ENCODE peak calls at places on chromosome 11, in nine cellular contexts. One of them, this sample, is unnamed.

GRCh38 chr11:69102732-69103615 is 52.8 kb upstream of the SMIM38 start:
- DNase-seq in epithelial cell of proximal tubule: no peak
- DNase-seq in GM20000: no peak
- DNase-seq in SIG-M5: no peak
- DNase-seq in stimulated activated CD8-positive, alpha-beta memory T cell treated with anti-CD3 and anti-CD28 coated beads, Interleukin-4, amount 100 ng/mL, for 1 hour: no peak
- DNase-seq in GM04503: no peak
- DNase-seq in NCI-H2171 treated with DMSO at 0.1 percent for 48 hours: peak
- DNase-seq in coronary artery: no peak
- DNase-seq in activated naive CD8-positive, alpha-beta T cell treated with anti-CD3 and anti-CD28 coated beads, Interleukin-2, amount 50 U/mL, for 16 hours: no peak
- DNase-seq in this sample: peak

GRCh38 chr11:21460082-21460481 is 732.8 kb upstream of the ANO5 start:
- DNase-seq in SIG-M5: no peak
- DNase-seq in coronary artery: no peak
- DNase-seq in stimulated activated CD8-positive, alpha-beta memory T cell treated with anti-CD3 and anti-CD28 coated beads, Interleukin-4, amount 100 ng/mL, for 1 hour: no peak
- DNase-seq in GM04503: no peak
- DNase-seq in NCI-H2171 treated with DMSO at 0.1 percent for 48 hours: no peak
- DNase-seq in GM20000: no peak
- DNase-seq in epithelial cell of proximal tubule: no peak
- DNase-seq in activated naive CD8-positive, alpha-beta T cell treated with anti-CD3 and anti-CD28 coated beads, Interleukin-2, amount 50 U/mL, for 16 hours: no peak
- DNase-seq in this sample: peak

GRCh38 chr11:106493751-106494150 is 416.3 kb downstream of the AASDHPPT start:
- DNase-seq in SIG-M5: no peak
- DNase-seq in coronary artery: no peak
- DNase-seq in activated naive CD8-positive, alpha-beta T cell treated with anti-CD3 and anti-CD28 coated beads, Interleukin-2, amount 50 U/mL, for 16 hours: no peak
- DNase-seq in NCI-H2171 treated with DMSO at 0.1 percent for 48 hours: no peak
- DNase-seq in GM04503: no peak
- DNase-seq in GM20000: no peak
- DNase-seq in stimulated activated CD8-positive, alpha-beta memory T cell treated with anti-CD3 and anti-CD28 coated beads, Interleukin-4, amount 100 ng/mL, for 1 hour: no peak
- DNase-seq in epithelial cell of proximal tubule: no peak
- DNase-seq in this sample: no peak

GRCh38 chr11:112162761-112163669 is 879 bp downstream of the IL18 start:
- DNase-seq in GM04503: no peak
- DNase-seq in GM20000: no peak
- DNase-seq in stimulated activated CD8-positive, alpha-beta memory T cell treated with anti-CD3 and anti-CD28 coated beads, Interleukin-4, amount 100 ng/mL, for 1 hour: no peak
- DNase-seq in coronary artery: no peak
- DNase-seq in activated naive CD8-positive, alpha-beta T cell treated with anti-CD3 and anti-CD28 coated beads, Interleukin-2, amount 50 U/mL, for 16 hours: no peak
- DNase-seq in NCI-H2171 treated with DMSO at 0.1 percent for 48 hours: no peak
- DNase-seq in SIG-M5: no peak
- DNase-seq in epithelial cell of proximal tubule: no peak
- DNase-seq in this sample: no peak

GRCh38 chr11:110912437-110912836 is 200.2 kb upstream of the ARHGAP20 start:
- DNase-seq in GM20000: no peak
- DNase-seq in NCI-H2171 treated with DMSO at 0.1 percent for 48 hours: no peak
- DNase-seq in activated naive CD8-positive, alpha-beta T cell treated with anti-CD3 and anti-CD28 coated beads, Interleukin-2, amount 50 U/mL, for 16 hours: no peak
- DNase-seq in GM04503: no peak
- DNase-seq in SIG-M5: no peak
- DNase-seq in stimulated activated CD8-positive, alpha-beta memory T cell treated with anti-CD3 and anti-CD28 coated beads, Interleukin-4, amount 100 ng/mL, for 1 hour: no peak
- DNase-seq in epithelial cell of proximal tubule: no peak
- DNase-seq in coronary artery: no peak
- DNase-seq in this sample: no peak

GRCh38 chr11:35030716-35031213 is 108.2 kb upstream of the CD44 start:
- DNase-seq in NCI-H2171 treated with DMSO at 0.1 percent for 48 hours: no peak
- DNase-seq in epithelial cell of proximal tubule: peak
- DNase-seq in GM04503: peak
- DNase-seq in activated naive CD8-positive, alpha-beta T cell treated with anti-CD3 and anti-CD28 coated beads, Interleukin-2, amount 50 U/mL, for 16 hours: no peak
- DNase-seq in SIG-M5: peak
- DNase-seq in GM20000: no peak
- DNase-seq in stimulated activated CD8-positive, alpha-beta memory T cell treated with anti-CD3 and anti-CD28 coated beads, Interleukin-4, amount 100 ng/mL, for 1 hour: no peak
- DNase-seq in coronary artery: peak
- DNase-seq in this sample: peak

GRCh38 chr11:29251738-29252137 is 765.1 kb downstream of the KCNA4 start:
- DNase-seq in stimulated activated CD8-positive, alpha-beta memory T cell treated with anti-CD3 and anti-CD28 coated beads, Interleukin-4, amount 100 ng/mL, for 1 hour: no peak
- DNase-seq in activated naive CD8-positive, alpha-beta T cell treated with anti-CD3 and anti-CD28 coated beads, Interleukin-2, amount 50 U/mL, for 16 hours: no peak
- DNase-seq in GM20000: no peak
- DNase-seq in SIG-M5: no peak
- DNase-seq in coronary artery: no peak
- DNase-seq in NCI-H2171 treated with DMSO at 0.1 percent for 48 hours: no peak
- DNase-seq in epithelial cell of proximal tubule: no peak
- DNase-seq in GM04503: no peak
- DNase-seq in this sample: no peak

GRCh38 chr11:134229131-134229790 is 4.8 kb downstream of the VPS26B start:
- DNase-seq in GM04503: no peak
- DNase-seq in activated naive CD8-positive, alpha-beta T cell treated with anti-CD3 and anti-CD28 coated beads, Interleukin-2, amount 50 U/mL, for 16 hours: no peak
- DNase-seq in stimulated activated CD8-positive, alpha-beta memory T cell treated with anti-CD3 and anti-CD28 coated beads, Interleukin-4, amount 100 ng/mL, for 1 hour: no peak
- DNase-seq in SIG-M5: no peak
- DNase-seq in GM20000: no peak
- DNase-seq in NCI-H2171 treated with DMSO at 0.1 percent for 48 hours: no peak
- DNase-seq in coronary artery: no peak
- DNase-seq in epithelial cell of proximal tubule: no peak
- DNase-seq in this sample: no peak

GRCh38 chr11:73520358-73521061 is 77.4 kb downstream of the FAM168A start:
- DNase-seq in SIG-M5: no peak
- DNase-seq in NCI-H2171 treated with DMSO at 0.1 percent for 48 hours: peak
- DNase-seq in GM20000: peak
- DNase-seq in stimulated activated CD8-positive, alpha-beta memory T cell treated with anti-CD3 and anti-CD28 coated beads, Interleukin-4, amount 100 ng/mL, for 1 hour: no peak
- DNase-seq in activated naive CD8-positive, alpha-beta T cell treated with anti-CD3 and anti-CD28 coated beads, Interleukin-2, amount 50 U/mL, for 16 hours: no peak
- DNase-seq in GM04503: no peak
- DNase-seq in coronary artery: no peak
- DNase-seq in epithelial cell of proximal tubule: no peak
- DNase-seq in this sample: no peak

GRCh38 chr11:34316347-34317037 is 41.3 kb downstream of the ABTB2 start:
- DNase-seq in epithelial cell of proximal tubule: no peak
- DNase-seq in coronary artery: no peak
- DNase-seq in activated naive CD8-positive, alpha-beta T cell treated with anti-CD3 and anti-CD28 coated beads, Interleukin-2, amount 50 U/mL, for 16 hours: no peak
- DNase-seq in stimulated activated CD8-positive, alpha-beta memory T cell treated with anti-CD3 and anti-CD28 coated beads, Interleukin-4, amount 100 ng/mL, for 1 hour: no peak
- DNase-seq in GM04503: no peak
- DNase-seq in NCI-H2171 treated with DMSO at 0.1 percent for 48 hours: no peak
- DNase-seq in SIG-M5: no peak
- DNase-seq in GM20000: no peak
- DNase-seq in this sample: peak

GRCh38 chr11:110119317-110119716 is 26.1 kb downstream of the ZC3H12C start:
- DNase-seq in NCI-H2171 treated with DMSO at 0.1 percent for 48 hours: no peak
- DNase-seq in GM20000: no peak
- DNase-seq in SIG-M5: no peak
- DNase-seq in coronary artery: no peak
- DNase-seq in epithelial cell of proximal tubule: no peak
- DNase-seq in stimulated activated CD8-positive, alpha-beta memory T cell treated with anti-CD3 and anti-CD28 coated beads, Interleukin-4, amount 100 ng/mL, for 1 hour: no peak
- DNase-seq in GM04503: no peak
- DNase-seq in activated naive CD8-positive, alpha-beta T cell treated with anti-CD3 and anti-CD28 coated beads, Interleukin-2, amount 50 U/mL, for 16 hours: no peak
- DNase-seq in this sample: no peak

GRCh38 chr11:47466701-47467250 is 17.8 kb upstream of the RAPSN start:
- DNase-seq in GM20000: no peak
- DNase-seq in stimulated activated CD8-positive, alpha-beta memory T cell treated with anti-CD3 and anti-CD28 coated beads, Interleukin-4, amount 100 ng/mL, for 1 hour: no peak
- DNase-seq in epithelial cell of proximal tubule: no peak
- DNase-seq in GM04503: no peak
- DNase-seq in coronary artery: no peak
- DNase-seq in SIG-M5: no peak
- DNase-seq in activated naive CD8-positive, alpha-beta T cell treated with anti-CD3 and anti-CD28 coated beads, Interleukin-2, amount 50 U/mL, for 16 hours: no peak
- DNase-seq in NCI-H2171 treated with DMSO at 0.1 percent for 48 hours: peak
- DNase-seq in this sample: no peak

GRCh38 chr11:103601230-103601846 is 435.1 kb upstream of the DDI1 start:
- DNase-seq in stimulated activated CD8-positive, alpha-beta memory T cell treated with anti-CD3 and anti-CD28 coated beads, Interleukin-4, amount 100 ng/mL, for 1 hour: no peak
- DNase-seq in GM20000: peak
- DNase-seq in coronary artery: no peak
- DNase-seq in epithelial cell of proximal tubule: no peak
- DNase-seq in activated naive CD8-positive, alpha-beta T cell treated with anti-CD3 and anti-CD28 coated beads, Interleukin-2, amount 50 U/mL, for 16 hours: no peak
- DNase-seq in SIG-M5: peak
- DNase-seq in GM04503: no peak
- DNase-seq in NCI-H2171 treated with DMSO at 0.1 percent for 48 hours: peak
- DNase-seq in this sample: peak

GRCh38 chr11:64321533-64321932 is 3.6 kb downstream of the PRDX5 start:
- DNase-seq in GM20000: no peak
- DNase-seq in GM04503: no peak
- DNase-seq in activated naive CD8-positive, alpha-beta T cell treated with anti-CD3 and anti-CD28 coated beads, Interleukin-2, amount 50 U/mL, for 16 hours: no peak
- DNase-seq in stimulated activated CD8-positive, alpha-beta memory T cell treated with anti-CD3 and anti-CD28 coated beads, Interleukin-4, amount 100 ng/mL, for 1 hour: no peak
- DNase-seq in SIG-M5: no peak
- DNase-seq in NCI-H2171 treated with DMSO at 0.1 percent for 48 hours: peak
- DNase-seq in coronary artery: no peak
- DNase-seq in epithelial cell of proximal tubule: no peak
- DNase-seq in this sample: peak

GRCh38 chr11:102971766-102972165 is 16.2 kb upstream of the MMP13 start:
- DNase-seq in epithelial cell of proximal tubule: no peak
- DNase-seq in GM04503: peak
- DNase-seq in GM20000: no peak
- DNase-seq in stimulated activated CD8-positive, alpha-beta memory T cell treated with anti-CD3 and anti-CD28 coated beads, Interleukin-4, amount 100 ng/mL, for 1 hour: no peak
- DNase-seq in coronary artery: no peak
- DNase-seq in SIG-M5: no peak
- DNase-seq in NCI-H2171 treated with DMSO at 0.1 percent for 48 hours: no peak
- DNase-seq in activated naive CD8-positive, alpha-beta T cell treated with anti-CD3 and anti-CD28 coated beads, Interleukin-2, amount 50 U/mL, for 16 hours: no peak
- DNase-seq in this sample: no peak

GRCh38 chr11:31725176-31725575 is 85.9 kb downstream of the PAX6 start:
- DNase-seq in SIG-M5: no peak
- DNase-seq in epithelial cell of proximal tubule: no peak
- DNase-seq in coronary artery: no peak
- DNase-seq in GM04503: peak
- DNase-seq in activated naive CD8-positive, alpha-beta T cell treated with anti-CD3 and anti-CD28 coated beads, Interleukin-2, amount 50 U/mL, for 16 hours: no peak
- DNase-seq in GM20000: no peak
- DNase-seq in stimulated activated CD8-positive, alpha-beta memory T cell treated with anti-CD3 and anti-CD28 coated beads, Interleukin-4, amount 100 ng/mL, for 1 hour: no peak
- DNase-seq in NCI-H2171 treated with DMSO at 0.1 percent for 48 hours: no peak
- DNase-seq in this sample: peak

GRCh38 chr11:108206171-108206570 is 16.3 kb downstream of the NPAT start:
- DNase-seq in activated naive CD8-positive, alpha-beta T cell treated with anti-CD3 and anti-CD28 coated beads, Interleukin-2, amount 50 U/mL, for 16 hours: no peak
- DNase-seq in SIG-M5: no peak
- DNase-seq in NCI-H2171 treated with DMSO at 0.1 percent for 48 hours: no peak
- DNase-seq in GM20000: no peak
- DNase-seq in stimulated activated CD8-positive, alpha-beta memory T cell treated with anti-CD3 and anti-CD28 coated beads, Interleukin-4, amount 100 ng/mL, for 1 hour: no peak
- DNase-seq in coronary artery: no peak
- DNase-seq in epithelial cell of proximal tubule: no peak
- DNase-seq in GM04503: no peak
- DNase-seq in this sample: no peak

GRCh38 chr11:65546217-65546958 is 11.8 kb downstream of the LTBP3 start:
- DNase-seq in NCI-H2171 treated with DMSO at 0.1 percent for 48 hours: peak
- DNase-seq in GM20000: peak
- DNase-seq in stimulated activated CD8-positive, alpha-beta memory T cell treated with anti-CD3 and anti-CD28 coated beads, Interleukin-4, amount 100 ng/mL, for 1 hour: peak
- DNase-seq in coronary artery: no peak
- DNase-seq in GM04503: no peak
- DNase-seq in activated naive CD8-positive, alpha-beta T cell treated with anti-CD3 and anti-CD28 coated beads, Interleukin-2, amount 50 U/mL, for 16 hours: peak
- DNase-seq in SIG-M5: no peak
- DNase-seq in epithelial cell of proximal tubule: no peak
- DNase-seq in this sample: peak

GRCh38 chr11:19441752-19442553 is 201.2 kb upstream of the E2F8 start:
- DNase-seq in stimulated activated CD8-positive, alpha-beta memory T cell treated with anti-CD3 and anti-CD28 coated beads, Interleukin-4, amount 100 ng/mL, for 1 hour: no peak
- DNase-seq in SIG-M5: no peak
- DNase-seq in GM04503: peak
- DNase-seq in activated naive CD8-positive, alpha-beta T cell treated with anti-CD3 and anti-CD28 coated beads, Interleukin-2, amount 50 U/mL, for 16 hours: no peak
- DNase-seq in GM20000: peak
- DNase-seq in epithelial cell of proximal tubule: peak
- DNase-seq in NCI-H2171 treated with DMSO at 0.1 percent for 48 hours: no peak
- DNase-seq in coronary artery: no peak
- DNase-seq in this sample: peak

GRCh38 chr11:73752216-73752867 is 8.5 kb downstream of the RAB6A start:
- DNase-seq in NCI-H2171 treated with DMSO at 0.1 percent for 48 hours: no peak
- DNase-seq in GM04503: no peak
- DNase-seq in activated naive CD8-positive, alpha-beta T cell treated with anti-CD3 and anti-CD28 coated beads, Interleukin-2, amount 50 U/mL, for 16 hours: no peak
- DNase-seq in stimulated activated CD8-positive, alpha-beta memory T cell treated with anti-CD3 and anti-CD28 coated beads, Interleukin-4, amount 100 ng/mL, for 1 hour: no peak
- DNase-seq in SIG-M5: no peak
- DNase-seq in coronary artery: no peak
- DNase-seq in GM20000: no peak
- DNase-seq in epithelial cell of proximal tubule: no peak
- DNase-seq in this sample: peak

GRCh38 chr11:63918576-63919171 is 1.7 kb upstream of the RCOR2 start:
- DNase-seq in epithelial cell of proximal tubule: no peak
- DNase-seq in SIG-M5: no peak
- DNase-seq in coronary artery: no peak
- DNase-seq in stimulated activated CD8-positive, alpha-beta memory T cell treated with anti-CD3 and anti-CD28 coated beads, Interleukin-4, amount 100 ng/mL, for 1 hour: no peak
- DNase-seq in activated naive CD8-positive, alpha-beta T cell treated with anti-CD3 and anti-CD28 coated beads, Interleukin-2, amount 50 U/mL, for 16 hours: no peak
- DNase-seq in GM04503: no peak
- DNase-seq in NCI-H2171 treated with DMSO at 0.1 percent for 48 hours: peak
- DNase-seq in GM20000: peak
- DNase-seq in this sample: no peak

GRCh38 chr11:111735262-111736116 is 30.7 kb downstream of the PPP2R1B start:
- DNase-seq in epithelial cell of proximal tubule: peak
- DNase-seq in GM04503: peak
- DNase-seq in coronary artery: peak
- DNase-seq in activated naive CD8-positive, alpha-beta T cell treated with anti-CD3 and anti-CD28 coated beads, Interleukin-2, amount 50 U/mL, for 16 hours: no peak
- DNase-seq in GM20000: no peak
- DNase-seq in NCI-H2171 treated with DMSO at 0.1 percent for 48 hours: peak
- DNase-seq in SIG-M5: no peak
- DNase-seq in stimulated activated CD8-positive, alpha-beta memory T cell treated with anti-CD3 and anti-CD28 coated beads, Interleukin-4, amount 100 ng/mL, for 1 hour: no peak
- DNase-seq in this sample: peak

GRCh38 chr11:2377511-2378443 is 667 bp downstream of the CD81 start:
- DNase-seq in SIG-M5: no peak
- DNase-seq in stimulated activated CD8-positive, alpha-beta memory T cell treated with anti-CD3 and anti-CD28 coated beads, Interleukin-4, amount 100 ng/mL, for 1 hour: no peak
- DNase-seq in GM04503: no peak
- DNase-seq in activated naive CD8-positive, alpha-beta T cell treated with anti-CD3 and anti-CD28 coated beads, Interleukin-2, amount 50 U/mL, for 16 hours: peak
- DNase-seq in GM20000: peak
- DNase-seq in epithelial cell of proximal tubule: no peak
- DNase-seq in coronary artery: no peak
- DNase-seq in NCI-H2171 treated with DMSO at 0.1 percent for 48 hours: no peak
- DNase-seq in this sample: peak

GRCh38 chr11:2294340-2295290 is 7.1 kb downstream of the C11orf21 start:
- DNase-seq in activated naive CD8-positive, alpha-beta T cell treated with anti-CD3 and anti-CD28 coated beads, Interleukin-2, amount 50 U/mL, for 16 hours: no peak
- DNase-seq in stimulated activated CD8-positive, alpha-beta memory T cell treated with anti-CD3 and anti-CD28 coated beads, Interleukin-4, amount 100 ng/mL, for 1 hour: no peak
- DNase-seq in SIG-M5: no peak
- DNase-seq in coronary artery: peak
- DNase-seq in NCI-H2171 treated with DMSO at 0.1 percent for 48 hours: no peak
- DNase-seq in epithelial cell of proximal tubule: no peak
- DNase-seq in GM20000: no peak
- DNase-seq in GM04503: no peak
- DNase-seq in this sample: no peak

GRCh38 chr11:117843666-117844484 is 19.3 kb upstream of the FXYD2 start:
- DNase-seq in NCI-H2171 treated with DMSO at 0.1 percent for 48 hours: peak
- DNase-seq in GM04503: peak
- DNase-seq in activated naive CD8-positive, alpha-beta T cell treated with anti-CD3 and anti-CD28 coated beads, Interleukin-2, amount 50 U/mL, for 16 hours: peak
- DNase-seq in SIG-M5: no peak
- DNase-seq in epithelial cell of proximal tubule: no peak
- DNase-seq in stimulated activated CD8-positive, alpha-beta memory T cell treated with anti-CD3 and anti-CD28 coated beads, Interleukin-4, amount 100 ng/mL, for 1 hour: peak
- DNase-seq in coronary artery: peak
- DNase-seq in GM20000: peak
- DNase-seq in this sample: peak

GRCh38 chr11:10451399-10452116 is 3.5 kb upstream of the AMPD3 start:
- DNase-seq in GM20000: no peak
- DNase-seq in SIG-M5: no peak
- DNase-seq in GM04503: no peak
- DNase-seq in epithelial cell of proximal tubule: no peak
- DNase-seq in NCI-H2171 treated with DMSO at 0.1 percent for 48 hours: peak
- DNase-seq in stimulated activated CD8-positive, alpha-beta memory T cell treated with anti-CD3 and anti-CD28 coated beads, Interleukin-4, amount 100 ng/mL, for 1 hour: no peak
- DNase-seq in coronary artery: no peak
- DNase-seq in activated naive CD8-positive, alpha-beta T cell treated with anti-CD3 and anti-CD28 coated beads, Interleukin-2, amount 50 U/mL, for 16 hours: no peak
- DNase-seq in this sample: no peak

GRCh38 chr11:61140416-61140815 is 20.8 kb downstream of the VPS37C start:
- DNase-seq in activated naive CD8-positive, alpha-beta T cell treated with anti-CD3 and anti-CD28 coated beads, Interleukin-2, amount 50 U/mL, for 16 hours: no peak
- DNase-seq in stimulated activated CD8-positive, alpha-beta memory T cell treated with anti-CD3 and anti-CD28 coated beads, Interleukin-4, amount 100 ng/mL, for 1 hour: no peak
- DNase-seq in NCI-H2171 treated with DMSO at 0.1 percent for 48 hours: no peak
- DNase-seq in coronary artery: no peak
- DNase-seq in SIG-M5: no peak
- DNase-seq in epithelial cell of proximal tubule: no peak
- DNase-seq in GM04503: no peak
- DNase-seq in GM20000: no peak
- DNase-seq in this sample: no peak

GRCh38 chr11:128830836-128831780 is 36.0 kb downstream of the KCNJ1 start:
- DNase-seq in GM20000: peak
- DNase-seq in GM04503: peak
- DNase-seq in NCI-H2171 treated with DMSO at 0.1 percent for 48 hours: peak
- DNase-seq in activated naive CD8-positive, alpha-beta T cell treated with anti-CD3 and anti-CD28 coated beads, Interleukin-2, amount 50 U/mL, for 16 hours: peak
- DNase-seq in epithelial cell of proximal tubule: peak
- DNase-seq in coronary artery: peak
- DNase-seq in stimulated activated CD8-positive, alpha-beta memory T cell treated with anti-CD3 and anti-CD28 coated beads, Interleukin-4, amount 100 ng/mL, for 1 hour: peak
- DNase-seq in SIG-M5: peak
- DNase-seq in this sample: peak

GRCh38 chr11:119417726-119418540 is 5.0 kb downstream of the THY1 start:
- DNase-seq in NCI-H2171 treated with DMSO at 0.1 percent for 48 hours: no peak
- DNase-seq in GM20000: no peak
- DNase-seq in epithelial cell of proximal tubule: peak
- DNase-seq in coronary artery: no peak
- DNase-seq in SIG-M5: no peak
- DNase-seq in GM04503: peak
- DNase-seq in stimulated activated CD8-positive, alpha-beta memory T cell treated with anti-CD3 and anti-CD28 coated beads, Interleukin-4, amount 100 ng/mL, for 1 hour: no peak
- DNase-seq in activated naive CD8-positive, alpha-beta T cell treated with anti-CD3 and anti-CD28 coated beads, Interleukin-2, amount 50 U/mL, for 16 hours: no peak
- DNase-seq in this sample: peak

GRCh38 chr11:129917231-129917630 is 21.9 kb upstream of the NFRKB start:
- DNase-seq in activated naive CD8-positive, alpha-beta T cell treated with anti-CD3 and anti-CD28 coated beads, Interleukin-2, amount 50 U/mL, for 16 hours: no peak
- DNase-seq in stimulated activated CD8-positive, alpha-beta memory T cell treated with anti-CD3 and anti-CD28 coated beads, Interleukin-4, amount 100 ng/mL, for 1 hour: no peak
- DNase-seq in coronary artery: no peak
- DNase-seq in GM04503: no peak
- DNase-seq in epithelial cell of proximal tubule: peak
- DNase-seq in NCI-H2171 treated with DMSO at 0.1 percent for 48 hours: no peak
- DNase-seq in GM20000: no peak
- DNase-seq in SIG-M5: no peak
- DNase-seq in this sample: peak

GRCh38 chr11:88569342-88569741 is 231.8 kb upstream of the CTSC start:
- DNase-seq in NCI-H2171 treated with DMSO at 0.1 percent for 48 hours: no peak
- DNase-seq in activated naive CD8-positive, alpha-beta T cell treated with anti-CD3 and anti-CD28 coated beads, Interleukin-2, amount 50 U/mL, for 16 hours: no peak
- DNase-seq in stimulated activated CD8-positive, alpha-beta memory T cell treated with anti-CD3 and anti-CD28 coated beads, Interleukin-4, amount 100 ng/mL, for 1 hour: no peak
- DNase-seq in coronary artery: no peak
- DNase-seq in GM20000: no peak
- DNase-seq in SIG-M5: no peak
- DNase-seq in epithelial cell of proximal tubule: no peak
- DNase-seq in GM04503: no peak
- DNase-seq in this sample: peak

This sample was measured in kidney tubule cell.